ENCODE peak calls at places on chromosome 11, in five cellular contexts. One of them, this sample, is unnamed.

GRCh38 chr11:12377106-12377823 is at the start of gene PARVA:
- DNase-seq in GM12878: no peak
- DNase-seq in HepG2: peak
- DNase-seq in K562: no peak
- DNase-seq in HCT116: peak
- DNase-seq in this sample: peak

GRCh38 chr11:102757823-102758549 is 22.4 kb downstream of the MMP10 start:
- DNase-seq in HCT116: no peak
- DNase-seq in K562: no peak
- DNase-seq in GM12878: no peak
- DNase-seq in HepG2: no peak
- DNase-seq in this sample: no peak

GRCh38 chr11:78224906-78225420 is 36.2 kb downstream of the USP35 start:
- DNase-seq in GM12878: no peak
- DNase-seq in HepG2: no peak
- DNase-seq in K562: no peak
- DNase-seq in HCT116: no peak
- DNase-seq in this sample: no peak

GRCh38 chr11:9895016-9895415 is 231.1 kb downstream of the SWAP70 start:
- DNase-seq in HepG2: no peak
- DNase-seq in GM12878: no peak
- DNase-seq in K562: no peak
- DNase-seq in HCT116: no peak
- DNase-seq in this sample: no peak

GRCh38 chr11:13303668-13304649 is 26.4 kb downstream of the BMAL1 start:
- DNase-seq in GM12878: no peak
- DNase-seq in HepG2: no peak
- DNase-seq in K562: no peak
- DNase-seq in HCT116: no peak
- DNase-seq in this sample: no peak

GRCh38 chr11:126431401-126432064 is 76.0 kb downstream of the ST3GAL4 start:
- DNase-seq in GM12878: no peak
- DNase-seq in HepG2: peak
- DNase-seq in K562: no peak
- DNase-seq in HCT116: no peak
- DNase-seq in this sample: no peak

GRCh38 chr11:14969922-14970323 is 2.2 kb downstream of the CALCA start:
- DNase-seq in K562: peak
- DNase-seq in GM12878: no peak
- DNase-seq in HCT116: peak
- DNase-seq in HepG2: peak
- DNase-seq in this sample: peak

GRCh38 chr11:116725434-116726221 is 47.2 kb downstream of the BUD13 start:
- DNase-seq in HCT116: no peak
- DNase-seq in K562: no peak
- DNase-seq in HepG2: no peak
- DNase-seq in GM12878: no peak
- DNase-seq in this sample: no peak

GRCh38 chr11:94655951-94656350 is 88.8 kb downstream of the PIWIL4 start:
- DNase-seq in K562: no peak
- DNase-seq in GM12878: no peak
- DNase-seq in HepG2: no peak
- DNase-seq in HCT116: no peak
- DNase-seq in this sample: no peak

GRCh38 chr11:94654201-94654600 is 87.0 kb downstream of the PIWIL4 start:
- DNase-seq in GM12878: no peak
- DNase-seq in HCT116: no peak
- DNase-seq in K562: no peak
- DNase-seq in HepG2: no peak
- DNase-seq in this sample: no peak

GRCh38 chr11:94656968-94657367 is 89.8 kb downstream of the PIWIL4 start:
- DNase-seq in K562: no peak
- DNase-seq in GM12878: no peak
- DNase-seq in HepG2: no peak
- DNase-seq in HCT116: no peak
- DNase-seq in this sample: no peak

GRCh38 chr11:94653561-94653960 is 86.4 kb downstream of the PIWIL4 start:
- DNase-seq in K562: no peak
- DNase-seq in HCT116: no peak
- DNase-seq in HepG2: no peak
- DNase-seq in GM12878: no peak
- DNase-seq in this sample: peak

GRCh38 chr11:94655291-94655690 is 88.1 kb downstream of the PIWIL4 start:
- DNase-seq in HCT116: no peak
- DNase-seq in GM12878: no peak
- DNase-seq in K562: no peak
- DNase-seq in HepG2: no peak
- DNase-seq in this sample: peak
- H3K9ac ChIP-seq in HCT116: no peak
- H3K9ac ChIP-seq in GM12878: no peak
- H3K9ac ChIP-seq in K562: no peak
- H3K9ac ChIP-seq in HepG2: no peak
- H3K9ac ChIP-seq in this sample: no peak

GRCh38 chr11:112783945-112784322 is 177.3 kb upstream of the NCAM1 start:
- DNase-seq in GM12878: no peak
- DNase-seq in HCT116: no peak
- DNase-seq in HepG2: no peak
- DNase-seq in K562: no peak
- DNase-seq in this sample: no peak

GRCh38 chr11:112778091-112778889 is 182.9 kb upstream of the NCAM1 start:
- DNase-seq in GM12878: no peak
- DNase-seq in HepG2: no peak
- DNase-seq in K562: no peak
- DNase-seq in HCT116: no peak
- DNase-seq in this sample: no peak

GRCh38 chr11:112776834-112777793 is 184.1 kb upstream of the NCAM1 start:
- DNase-seq in HCT116: no peak
- DNase-seq in K562: peak
- DNase-seq in GM12878: no peak
- DNase-seq in HepG2: no peak
- DNase-seq in this sample: no peak

GRCh38 chr11:112784323-112785073 is 176.7 kb upstream of the NCAM1 start:
- DNase-seq in HepG2: no peak
- DNase-seq in HCT116: no peak
- DNase-seq in K562: no peak
- DNase-seq in GM12878: no peak
- DNase-seq in this sample: no peak

DNA sequence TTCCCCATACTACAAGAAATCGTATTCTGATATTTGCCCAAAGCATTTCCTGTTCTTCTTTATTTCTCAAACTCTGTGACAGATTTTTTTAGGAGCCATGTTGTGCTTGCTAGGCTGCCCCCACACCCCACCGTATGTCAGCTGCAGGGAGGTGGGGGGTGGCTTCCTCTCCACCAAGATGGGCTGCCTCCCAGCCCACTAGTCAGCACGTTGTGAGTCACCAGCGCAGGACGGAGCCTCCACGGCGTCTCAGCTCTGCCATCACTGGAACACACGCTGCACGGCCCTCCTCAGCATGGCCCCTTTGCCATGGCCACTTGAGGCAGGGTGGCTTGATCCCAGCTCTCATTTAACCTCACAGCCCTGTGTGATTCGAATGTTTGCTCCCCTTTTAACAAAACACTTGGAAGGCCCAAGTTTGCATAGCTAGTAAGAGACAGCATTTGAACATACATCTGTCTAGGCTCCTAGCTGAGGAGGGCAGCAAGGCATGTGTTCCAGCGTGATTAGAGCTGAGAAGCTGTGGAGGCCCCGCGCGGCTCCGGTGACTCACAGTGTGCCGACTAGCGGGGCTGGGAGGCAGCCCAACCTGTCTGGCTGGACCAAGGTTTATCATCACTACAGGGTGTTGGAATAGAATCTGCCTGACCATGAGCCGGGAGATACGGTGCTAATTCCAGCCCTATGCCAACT is 180.7 kb upstream of the NCAM1 start:
- DNase-seq in HepG2: no peak
- DNase-seq in K562: peak
- DNase-seq in GM12878: no peak
- DNase-seq in HCT116: no peak
- DNase-seq in this sample: no peak
- TF ChIP-seq SRF in HepG2: no peak
- TF ChIP-seq SRF in K562: no peak
- TF ChIP-seq SRF in GM12878: no peak
- TF ChIP-seq SRF in HCT116: no peak
- TF ChIP-seq SRF in this sample: no peak

GRCh38 chr11:66844496-66845142 is 1.4 kb downstream of the RCE1 start:
- DNase-seq in K562: no peak
- DNase-seq in HepG2: no peak
- DNase-seq in HCT116: no peak
- DNase-seq in GM12878: no peak
- DNase-seq in this sample: no peak
- H3K9ac ChIP-seq in K562: peak
- H3K9ac ChIP-seq in HepG2: peak
- H3K9ac ChIP-seq in HCT116: peak
- H3K9ac ChIP-seq in GM12878: peak
- H3K9ac ChIP-seq in this sample: peak

GRCh38 chr11:64074239-64074638 is 38.5 kb downstream of the FLRT1 start:
- DNase-seq in K562: peak
- DNase-seq in HepG2: no peak
- DNase-seq in HCT116: no peak
- DNase-seq in GM12878: no peak
- DNase-seq in this sample: no peak
- TF ChIP-seq SRF in K562: no peak
- TF ChIP-seq SRF in HepG2: no peak
- TF ChIP-seq SRF in HCT116: no peak
- TF ChIP-seq SRF in GM12878: no peak
- TF ChIP-seq SRF in this sample: no peak

DNA sequence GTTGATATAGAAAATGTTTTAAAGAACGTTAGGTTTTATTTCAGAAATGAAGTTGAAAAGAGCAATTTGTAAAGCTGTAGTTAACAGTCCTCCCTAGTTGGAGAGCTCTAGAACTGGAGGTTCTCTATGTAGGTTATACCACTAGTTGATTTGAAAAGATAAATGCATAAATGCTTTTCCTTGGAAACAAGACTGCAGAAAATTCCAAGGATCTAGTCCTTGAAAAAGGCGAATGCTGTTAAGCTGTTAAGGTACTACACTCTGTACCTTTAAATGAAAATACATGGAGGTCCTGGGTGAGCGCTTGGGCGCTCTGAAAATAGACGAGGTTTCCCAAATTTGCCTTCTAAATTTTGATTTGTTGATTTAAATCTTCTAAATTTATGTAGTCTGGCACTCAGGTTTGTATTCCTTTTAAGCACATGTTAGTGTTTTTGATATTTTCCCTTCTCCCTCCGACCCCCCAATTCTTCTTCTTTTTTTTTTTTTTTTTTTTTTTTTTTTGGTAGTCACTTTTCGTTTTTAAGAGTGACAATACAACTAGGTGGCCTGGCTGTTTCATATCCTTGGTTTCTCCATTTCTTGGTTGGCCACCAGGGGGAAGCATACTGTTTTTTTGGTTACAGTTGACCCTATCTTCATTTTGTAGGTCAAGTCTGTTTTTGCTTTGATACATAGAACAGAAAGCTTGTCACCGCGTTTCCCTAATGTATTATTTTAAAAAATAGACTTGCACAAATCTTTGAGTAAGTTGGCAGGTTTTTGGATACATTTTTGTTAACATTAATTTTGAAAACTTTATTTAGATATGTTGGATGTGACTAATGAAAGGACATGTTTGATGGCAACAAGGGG is 2.7 kb downstream of the NCR3LG1 start:
- DNase-seq in K562: peak
- DNase-seq in HepG2: peak
- DNase-seq in HCT116: peak
- DNase-seq in GM12878: peak
- DNase-seq in this sample: no peak
- H3K9ac ChIP-seq in K562: peak
- H3K9ac ChIP-seq in HepG2: peak
- H3K9ac ChIP-seq in HCT116: peak
- H3K9ac ChIP-seq in GM12878: no peak
- H3K9ac ChIP-seq in this sample: no peak

GRCh38 chr11:62922189-62922589 is 1.0 kb upstream of the CHRM1 start:
- DNase-seq in HCT116: no peak
- DNase-seq in GM12878: no peak
- DNase-seq in HepG2: no peak
- DNase-seq in K562: no peak
- DNase-seq in this sample: no peak
- TF ChIP-seq SRF in HCT116: no peak
- TF ChIP-seq SRF in GM12878: no peak
- TF ChIP-seq SRF in HepG2: no peak
- TF ChIP-seq SRF in K562: no peak
- TF ChIP-seq SRF in this sample: no peak

GRCh38 chr11:67261942-67262681 is 4.2 kb upstream of the GRK2 start:
- DNase-seq in HepG2: no peak
- DNase-seq in GM12878: no peak
- DNase-seq in HCT116: no peak
- DNase-seq in K562: no peak
- DNase-seq in this sample: no peak
- H3K9ac ChIP-seq in HepG2: no peak
- H3K9ac ChIP-seq in GM12878: no peak
- H3K9ac ChIP-seq in HCT116: no peak
- H3K9ac ChIP-seq in K562: no peak
- H3K9ac ChIP-seq in this sample: no peak

DNA sequence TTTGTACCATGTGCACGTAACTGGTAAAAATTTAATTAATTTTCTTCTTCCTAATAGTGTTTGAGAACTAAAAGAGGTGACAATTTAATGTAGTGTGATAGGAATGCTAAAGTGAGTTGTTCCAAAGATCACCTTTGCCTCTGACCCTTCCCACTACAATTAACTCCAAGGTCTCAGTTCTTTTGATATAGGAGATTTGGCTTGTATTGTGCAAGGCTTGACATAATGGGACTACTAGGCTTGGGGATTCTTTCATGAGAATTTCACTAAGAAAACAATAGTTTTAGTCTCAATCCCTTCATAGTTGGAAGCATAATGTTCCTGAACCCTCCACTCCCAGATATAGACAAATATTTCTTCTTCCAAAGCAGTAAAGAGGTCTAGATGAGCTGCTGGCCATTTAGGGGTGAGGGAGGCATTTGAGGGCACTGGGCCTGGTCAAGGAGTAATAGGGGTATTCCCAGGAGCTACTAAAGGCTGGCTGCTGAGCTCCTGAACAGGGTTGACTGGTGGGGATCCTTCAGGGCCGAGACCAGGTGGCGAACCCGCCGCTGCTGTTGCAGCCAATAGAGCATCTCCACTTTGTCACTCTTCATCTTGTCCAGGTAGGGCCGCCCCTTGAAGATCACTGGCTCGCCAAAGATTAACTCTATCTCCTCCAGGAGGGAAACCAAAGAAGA is 2.7 kb downstream of the CCDC87 start:
- DNase-seq in HCT116: no peak
- DNase-seq in K562: no peak
- DNase-seq in HepG2: peak
- DNase-seq in GM12878: no peak
- DNase-seq in this sample: no peak
- TF ChIP-seq SRF in HCT116: no peak
- TF ChIP-seq SRF in K562: no peak
- TF ChIP-seq SRF in HepG2: no peak
- TF ChIP-seq SRF in GM12878: no peak
- TF ChIP-seq SRF in this sample: no peak